ENCODE peak calls at places on chromosomes 3 and 15, in seven cellular contexts. P, G, S, R, J, X and D are unnamed samples.

GRCh38 chr3:29373016-29373690 is 92.3 kb downstream of the RBMS3 start:
- DNase-seq in J (no peak), P (no peak), S (no peak), X (peak; percentile 82), G (no peak), R (no peak), D (no peak)

GRCh38 chr15:62896969-62897486 is 145.5 kb upstream of the TPM1 start:
- DNase-seq in S (peak; percentile 71), J (peak; percentile 36), X (peak; percentile 98), P (no peak), G (no peak), R (peak; percentile 73), D (no peak)

GRCh38 chr15:77528290-77528967 is 104.3 kb downstream of the LINGO1 start:
- DNase-seq in G (no peak), S (no peak), J (no peak), R (no peak), X (no peak), P (no peak), D (no peak)

GRCh38 chr3:186583820-186584219 is 13.3 kb downstream of the DNAJB11 start:
- DNase-seq in S (no peak), X (no peak), P (no peak), J (no peak), R (no peak), G (no peak), D (no peak)

GRCh38 chr3:89947357-89947954 is 840.0 kb downstream of the EPHA3 start:
- DNase-seq in R (no peak), J (no peak), P (no peak), G (no peak), X (no peak), S (no peak), D (no peak)

GRCh38 chr3:194272861-194273266 is 78.3 kb downstream of the CPN2 start:
- DNase-seq in R (peak; percentile 10), G (no peak), X (no peak), J (no peak), S (peak; percentile 39), P (no peak), D (peak; percentile 42)

GRCh38 chr3:132232231-132232792 is 84.9 kb upstream of the ACP3 start:
- DNase-seq in R (no peak), X (no peak), J (no peak), P (no peak), G (peak; percentile 27), S (peak; percentile 16), D (no peak)

GRCh38 chr3:94413721-94414106 is 350.9 kb downstream of the NSUN3 start:
- DNase-seq in G (no peak), X (peak; percentile 83), R (no peak), S (no peak), J (no peak), P (no peak), D (no peak)

GRCh38 chr3:20391628-20392027 is 205.6 kb upstream of the SGO1 start:
- DNase-seq in G (no peak), P (no peak), R (no peak), J (no peak), X (no peak), S (no peak), D (no peak)

GRCh38 chr3:124791639-124792111 is 61.4 kb downstream of the UMPS start:
- DNase-seq in R (no peak), S (no peak), J (no peak), G (no peak), X (peak; percentile 96), P (no peak), D (no peak)